ENCODE peak calls at places on chromosomes 6 and 20, in six cellular contexts. S is Peyer's patch, A is lower lobe of right lung, T is body of pancreas, L is neural crest cell, I is HFFc6. Q is an unnamed sample.

GRCh38 chr20:21433329-21433890 is 36.1 kb upstream of the NKX2-4 start:
- DNase-seq in S (no peak), A (no peak), T (no peak), L (no peak), I (peak; percentile 62), Q (no peak)

GRCh38 chr6:32973144-32973854 is 4.9 kb downstream of the BRD2 start:
- DNase-seq in S (peak; percentile 68), A (no peak), T (peak; percentile 51), L (no peak), I (no peak), Q (peak; percentile 22)

GRCh38 chr6:39080246-39080875 is 31.8 kb downstream of the GLP1R start:
- DNase-seq in S (no peak), A (no peak), T (no peak), L (no peak), I (no peak), Q (no peak)

GRCh38 chr6:26250806-26251075 is 114.3 kb upstream of the BTN3A2 start:
- DNase-seq in S (peak; percentile 64), A (no peak), T (no peak), L (no peak), I (peak; percentile 31), Q (no peak)

GRCh38 chr6:165049362-165049761 is 260.0 kb downstream of the C6orf118 start:
- DNase-seq in S (no peak), A (no peak), T (no peak), L (peak; percentile 51), I (no peak), Q (peak; percentile 14)

GRCh38 chr6:20763311-20763710 is 229.1 kb downstream of the CDKAL1 start:
- DNase-seq in S (no peak), A (no peak), T (no peak), L (no peak), I (no peak), Q (no peak)

GRCh38 chr6:130326496-130326895 is 39.3 kb upstream of the TMEM200A start:
- DNase-seq in S (no peak), A (no peak), T (no peak), L (no peak), I (peak; percentile 45), Q (no peak)

GRCh38 chr20:48489046-48489463 is 338.7 kb downstream of the PREX1 start:
- DNase-seq in S (no peak), A (no peak), T (no peak), L (no peak), I (no peak), Q (no peak)

GRCh38 chr6:18707714-18708439 is 320.7 kb downstream of the RNF144B start:
- DNase-seq in S (no peak), A (no peak), T (no peak), L (no peak), I (no peak), Q (no peak)

GRCh38 chr20:37243937-37244571 is 17.6 kb downstream of the GHRH start:
- DNase-seq in S (no peak), A (no peak), T (peak; percentile 38), L (no peak), I (no peak), Q (no peak)

GRCh38 chr6:107075951-107076381 is 39.3 kb downstream of the BEND3 start:
- DNase-seq in S (no peak), A (no peak), T (no peak), L (no peak), I (no peak), Q (no peak)

GRCh38 chr20:37925265-37926165 is 22.6 kb downstream of the VSTM2L start:
- DNase-seq in S (no peak), A (no peak), T (no peak), L (no peak), I (no peak), Q (no peak)

GRCh38 chr6:47447726-47448125 is 29.9 kb upstream of the CD2AP start:
- DNase-seq in S (no peak), A (no peak), T (no peak), L (no peak), I (no peak), Q (no peak)

GRCh38 chr20:13101701-13102100 is 92.9 kb downstream of the SPTLC3 start:
- DNase-seq in S (no peak), A (no peak), T (no peak), L (no peak), I (no peak), Q (no peak)

GRCh38 chr6:45677381-45677992 is 299.8 kb upstream of the SUPT3H start:
- DNase-seq in S (peak; percentile 83), A (no peak), T (no peak), L (no peak), I (no peak), Q (peak; percentile 48)

GRCh38 chr6:1613631-1614447 is 4.1 kb downstream of the FOXC1 start:
- DNase-seq in S (peak; percentile 56), A (no peak), T (no peak), L (no peak), I (no peak), Q (no peak)

GRCh38 chr6:166097914-166098522 is 69.6 kb downstream of the TBXT start:
- DNase-seq in S (peak; percentile 72), A (peak; percentile 68), T (peak; percentile 65), L (peak; percentile 91), I (no peak), Q (peak; percentile 47)

GRCh38 chr20:49024220-49024619 is 21.9 kb upstream of the CSE1L start:
- DNase-seq in S (no peak), A (no peak), T (no peak), L (no peak), I (no peak), Q (no peak)

GRCh38 chr6:101117397-101118185 is 236.5 kb upstream of the ASCC3 start:
- DNase-seq in S (peak; percentile 52), A (no peak), T (no peak), L (no peak), I (no peak), Q (peak; percentile 2)

GRCh38 chr6:45590751-45591184 is 213.0 kb upstream of the SUPT3H start:
- DNase-seq in S (no peak), A (no peak), T (no peak), L (no peak), I (no peak), Q (no peak)

GRCh38 chr20:23278172-23278571 is 72.4 kb upstream of the NXT1 start:
- DNase-seq in S (no peak), A (no peak), T (no peak), L (no peak), I (no peak), Q (no peak)

GRCh38 chr6:53287336-53288225 is 61.2 kb downstream of the ELOVL5 start:
- DNase-seq in S (no peak), A (no peak), T (no peak), L (no peak), I (no peak), Q (no peak)

GRCh38 chr6:12148317-12148801 is 136.2 kb downstream of the HIVEP1 start:
- DNase-seq in S (no peak), A (no peak), T (no peak), L (no peak), I (peak; percentile 82), Q (no peak)

GRCh38 chr20:47392015-47392720 is 35.7 kb upstream of the ZMYND8 start:
- DNase-seq in S (no peak), A (no peak), T (no peak), L (no peak), I (peak; percentile 99), Q (peak; percentile 99)

GRCh38 chr6:99822741-99823512 is 171.1 kb downstream of the MCHR2 start:
- DNase-seq in S (peak; percentile 45), A (no peak), T (no peak), L (peak; percentile 4), I (peak; percentile 85), Q (peak; percentile 43)

GRCh38 chr6:44058617-44059358 is 68.5 kb downstream of the MRPL14 start:
- DNase-seq in S (peak; percentile 78), A (peak; percentile 91), T (peak; percentile 61), L (no peak), I (peak; percentile 99), Q (peak; percentile 100)

GRCh38 chr6:41984623-41985022 is 43.0 kb upstream of the CCND3 start:
- DNase-seq in S (no peak), A (no peak), T (no peak), L (no peak), I (no peak), Q (no peak)

GRCh38 chr6:43521836-43522235 is 4.9 kb downstream of the POLR1C start:
- DNase-seq in S (no peak), A (no peak), T (no peak), L (no peak), I (no peak), Q (no peak)

GRCh38 chr20:54097236-54097529 is 26.8 kb upstream of the BCAS1 start:
- DNase-seq in S (no peak), A (no peak), T (no peak), L (no peak), I (no peak), Q (no peak)

GRCh38 chr20:47150403-47151152 is 205.9 kb downstream of the ZMYND8 start:
- DNase-seq in S (peak; percentile 63), A (peak; percentile 72), T (peak; percentile 33), L (peak; percentile 65), I (peak; percentile 69), Q (peak; percentile 84)

GRCh38 chr20:48886189-48886588 is 35.3 kb upstream of the ARFGEF2 start:
- DNase-seq in S (no peak), A (no peak), T (no peak), L (no peak), I (no peak), Q (no peak)

GRCh38 chr20:37943033-37943432 is 40.1 kb downstream of the VSTM2L start:
- DNase-seq in S (peak; percentile 31), A (no peak), T (no peak), L (no peak), I (no peak), Q (no peak)

GRCh38 chr20:36792422-36792821 is 18.9 kb upstream of the DSN1 start:
- DNase-seq in S (no peak), A (no peak), T (no peak), L (no peak), I (peak; percentile 76), Q (peak; percentile 54)

GRCh38 chr6:56911847-56912246 is 43.1 kb upstream of the BEND6 start:
- DNase-seq in S (no peak), A (no peak), T (no peak), L (no peak), I (peak; percentile 70), Q (peak; percentile 48)

GRCh38 chr6:122007366-122007765 is 392.1 kb upstream of the HSF2 start:
- DNase-seq in S (no peak), A (no peak), T (no peak), L (no peak), I (no peak), Q (no peak)

GRCh38 chr20:63456429-63457284 is 15.8 kb downstream of the KCNQ2 start:
- DNase-seq in S (no peak), A (no peak), T (no peak), L (no peak), I (no peak), Q (no peak)

GRCh38 chr6:137025786-137026730 is 18.7 kb downstream of the IL20RA start:
- DNase-seq in S (no peak), A (no peak), T (no peak), L (no peak), I (no peak), Q (peak; percentile 73)

GRCh38 chr20:25009218-25010145 is 16.9 kb upstream of the APMAP start:
- DNase-seq in S (peak; percentile 40), A (no peak), T (peak; percentile 58), L (no peak), I (no peak), Q (no peak)

GRCh38 chr6:166803455-166803854 is 152.9 kb downstream of the RNASET2 start:
- DNase-seq in S (no peak), A (no peak), T (no peak), L (no peak), I (no peak), Q (no peak)

GRCh38 chr20:44208770-44209169 is 1.8 kb downstream of the OSER1 start:
- DNase-seq in S (no peak), A (no peak), T (no peak), L (no peak), I (peak; percentile 55), Q (no peak)